ENCODE peak calls at places on chromosome 11, in six cellular contexts. U is lower lobe of right lung; M is central memory CD4-positive, alpha-beta T cell; J is A549; V is fibroblast of pulmonary artery; A is NCI-H774. F is an unnamed sample.

GRCh38 chr11:65274734-65275682 is 13.2 kb downstream of the POLA2 start:
- DNase-seq in A (peak), J (peak), U (peak), V (peak), M (peak), F (peak)

GRCh38 chr11:57597461-57597892 is at the start of gene SERPING1:
- DNase-seq in M (no peak), U (peak), A (no peak), J (no peak), V (peak), F (peak)

GRCh38 chr11:57303280-57303989 is 21.3 kb downstream of the TNKS1BP1 start:
- DNase-seq in J (no peak), A (no peak), V (no peak), M (no peak), U (peak), F (no peak)

GRCh38 chr11:115194798-115195101 is 309.5 kb downstream of the CADM1 start:
- DNase-seq in M (no peak), A (no peak), J (no peak), V (no peak), U (no peak), F (no peak)

GRCh38 chr11:19868281-19868821 is 155.7 kb downstream of the NAV2 start:
- DNase-seq in V (peak), U (no peak), J (no peak), M (no peak), A (peak), F (no peak)

GRCh38 chr11:129457321-129457720 is 81.7 kb downstream of the BARX2 start:
- DNase-seq in M (no peak), J (no peak), A (peak), V (no peak), U (no peak), F (no peak)

GRCh38 chr11:128725630-128726461 is 32.0 kb downstream of the FLI1 start:
- DNase-seq in U (no peak), J (no peak), V (peak), M (peak), A (no peak), F (peak)

GRCh38 chr11:8812438-8812837 is 98.6 kb upstream of the AKIP1 start:
- DNase-seq in U (peak), M (no peak), J (peak), A (no peak), V (peak), F (peak)

GRCh38 chr11:106996691-106997090 is 21.6 kb downstream of the GUCY1A2 start:
- DNase-seq in A (no peak), U (no peak), J (no peak), V (no peak), M (no peak), F (no peak)

GRCh38 chr11:65316979-65317786 is 2.5 kb downstream of the CDC42EP2 start:
- DNase-seq in M (no peak), J (peak), U (peak), A (peak), V (peak), F (peak)

GRCh38 chr11:60570970-60571369 is 55.8 kb downstream of the MS4A13 start:
- DNase-seq in V (no peak), J (no peak), U (no peak), A (no peak), M (no peak), F (no peak)

GRCh38 chr11:104764718-104765045 is 133.6 kb downstream of the CASP12 start:
- DNase-seq in U (no peak), J (no peak), V (no peak), M (no peak), A (no peak), F (no peak)

GRCh38 chr11:67649634-67650540 is 643 bp downstream of the ACY3 start:
- DNase-seq in V (no peak), M (no peak), J (no peak), A (no peak), U (no peak), F (peak)

GRCh38 chr11:16925495-16926065 is 88.6 kb downstream of the PLEKHA7 start:
- DNase-seq in M (no peak), A (peak), J (peak), U (peak), V (peak), F (peak)

GRCh38 chr11:94909371-94909820 is 64.0 kb downstream of the CWC15 start:
- DNase-seq in U (no peak), M (no peak), A (no peak), J (no peak), V (peak), F (no peak)

GRCh38 chr11:8342821-8343681 is 79.4 kb upstream of the LMO1 start:
- DNase-seq in A (no peak), V (no peak), U (no peak), M (no peak), J (no peak), F (peak)

GRCh38 chr11:118306556-118306955 is 2.0 kb downstream of the CD3E start:
- DNase-seq in J (no peak), V (no peak), A (no peak), M (no peak), U (no peak), F (peak)

GRCh38 chr11:5564259-5565019 is 16.1 kb upstream of the OR52H1 start:
- DNase-seq in U (no peak), V (peak), J (no peak), M (no peak), A (no peak), F (peak)

GRCh38 chr11:44351898-44352498 is 42.1 kb upstream of the ALX4 start:
- DNase-seq in U (no peak), V (no peak), M (no peak), J (peak), A (no peak), F (no peak)

GRCh38 chr11:48116843-48117242 is 99.8 kb upstream of the OR4B1 start:
- DNase-seq in M (no peak), U (no peak), J (peak), V (peak), A (no peak), F (no peak)

GRCh38 chr11:70517996-70518907 is 119.9 kb downstream of the CTTN start:
- DNase-seq in U (no peak), M (no peak), J (no peak), V (no peak), A (no peak), F (peak)

GRCh38 chr11:75653532-75653931 is 15.3 kb downstream of the MAP6 start:
- DNase-seq in M (no peak), V (no peak), J (no peak), A (no peak), U (no peak), F (no peak)

GRCh38 chr11:41534861-41535260 is 75.4 kb upstream of the LRRC4C start:
- DNase-seq in V (no peak), A (no peak), J (no peak), M (no peak), U (no peak), F (no peak)

GRCh38 chr11:64996710-64997380 is at the start of gene BATF2:
- DNase-seq in M (no peak), V (peak), U (peak), J (peak), A (peak), F (peak)